ENCODE peak calls at places on chromosomes 1 and 21, in eight cellular contexts. C, S, B, O, D, T, V and M are unnamed samples.

GRCh38 chr1:225851810-225852209 is 30.4 kb downstream of the TMEM63A start:
- DNase-seq in S (no peak), C (no peak), D (peak), B (no peak), T (no peak), V (no peak), O (peak), M (no peak)

GRCh38 chr1:47409311-47410085 is 6.6 kb upstream of the FOXE3 start:
- DNase-seq in D (no peak), V (peak), S (no peak), O (no peak), B (peak), T (no peak), C (peak), M (no peak)

GRCh38 chr1:41902125-41902524 is 16.6 kb downstream of the HIVEP3 start:
- DNase-seq in T (no peak), C (peak), B (peak), S (peak), D (no peak), V (peak), O (no peak), M (no peak)

GRCh38 chr1:159925713-159926066 is 383 bp upstream of the TAGLN2 start:
- DNase-seq in V (no peak), T (no peak), O (no peak), B (peak), C (no peak), S (no peak), D (no peak), M (no peak)

GRCh38 chr1:110615548-110616130 is 9.5 kb upstream of the KCNA2 start:
- DNase-seq in S (peak), C (peak), D (peak), O (peak), B (peak), V (peak), T (peak), M (peak)

GRCh38 chr1:77605246-77606026 is 77.0 kb downstream of the ZZZ3 start:
- DNase-seq in B (peak), D (no peak), T (no peak), C (peak), O (no peak), S (peak), V (peak), M (no peak)

GRCh38 chr1:39394598-39394997 is 96.8 kb upstream of the BMP8A start:
- DNase-seq in O (no peak), B (no peak), C (no peak), V (no peak), T (no peak), S (no peak), D (peak), M (no peak)

GRCh38 chr1:229033480-229033879 is 237.4 kb upstream of the RAB4A start:
- DNase-seq in O (no peak), C (no peak), V (no peak), D (no peak), S (no peak), B (no peak), T (no peak), M (no peak)

GRCh38 chr1:45685308-45686080 is 839 bp downstream of the GPBP1L1 start:
- DNase-seq in T (no peak), V (peak), S (no peak), D (peak), C (no peak), O (no peak), B (no peak), M (no peak)

GRCh38 chr1:198254521-198254920 is 97.7 kb downstream of the NEK7 start:
- DNase-seq in O (no peak), C (no peak), S (no peak), D (no peak), V (peak), B (no peak), T (no peak), M (no peak)

GRCh38 chr1:156963621-156964020 is 43.2 kb downstream of the LRRC71 start:
- DNase-seq in S (no peak), B (no peak), V (peak), C (no peak), O (no peak), D (peak), T (peak), M (no peak)

GRCh38 chr1:99548924-99549605 is 96.8 kb upstream of the PALMD start:
- DNase-seq in S (no peak), V (peak), C (no peak), T (no peak), O (no peak), D (no peak), B (peak), M (no peak)

GRCh38 chr1:20551945-20552727 is at the start of gene FAM43B:
- DNase-seq in S (peak), C (no peak), B (peak), T (no peak), V (peak), O (no peak), D (no peak), M (peak)

GRCh38 chr1:7223334-7224080 is 438.3 kb downstream of the CAMTA1 start:
- DNase-seq in V (peak), O (no peak), C (peak), S (no peak), D (no peak), B (no peak), T (no peak), M (no peak)

GRCh38 chr1:203196371-203196770 is 9.9 kb upstream of the CHI3L1 start:
- DNase-seq in O (no peak), V (peak), D (no peak), B (no peak), T (no peak), S (no peak), C (no peak), M (no peak)

GRCh38 chr21:32056791-32057190 is 184.0 kb downstream of the HUNK start:
- DNase-seq in B (no peak), V (no peak), O (no peak), S (no peak), T (no peak), D (no peak), C (no peak), M (no peak)